ENCODE peak calls at places on chromosomes 16 and 17, in nine cellular contexts. D, W, N, J, A, Z, P, I and H are unnamed samples.

GRCh38 chr16:64950262-64950661 is 171.6 kb downstream of the CDH11 start:
- DNase-seq in D (no peak), W (no peak), N (no peak), J (no peak), A (no peak), Z (no peak), P (no peak), I (no peak), H (no peak)

GRCh38 chr17:75810216-75810615 is 25.6 kb downstream of the UNK start:
- DNase-seq in D (no peak), W (no peak), N (no peak), J (no peak), A (no peak), Z (no peak), P (no peak), I (no peak), H (no peak)

GRCh38 chr17:31571124-31571892 is 179.8 kb downstream of the RAB11FIP4 start:
- DNase-seq in D (no peak), W (peak), N (peak), J (peak), A (peak), Z (no peak), P (peak), I (no peak), H (peak)

GRCh38 chr16:23952128-23953041 is 116.6 kb downstream of the PRKCB start:
- DNase-seq in D (peak), W (no peak), N (no peak), J (no peak), A (peak), Z (peak), P (no peak), I (no peak), H (no peak)

GRCh38 chr17:80028030-80028429 is 7.6 kb downstream of the TBC1D16 start:
- DNase-seq in D (no peak), W (no peak), N (no peak), J (no peak), A (no peak), Z (no peak), P (no peak), I (no peak), H (no peak)

GRCh38 chr17:81447331-81447933 is 52.2 kb downstream of the BAHCC1 start:
- DNase-seq in D (no peak), W (no peak), N (no peak), J (no peak), A (no peak), Z (no peak), P (no peak), I (no peak), H (no peak)

GRCh38 chr16:28110977-28111376 is 47.5 kb upstream of the GSG1L start:
- DNase-seq in D (no peak), W (no peak), N (no peak), J (no peak), A (no peak), Z (no peak), P (no peak), I (no peak), H (no peak)

GRCh38 chr16:83356266-83356665 is 451.5 kb upstream of the HSBP1 start:
- DNase-seq in D (no peak), W (peak), N (peak), J (no peak), A (peak), Z (no peak), P (peak), I (peak), H (peak)

GRCh38 chr16:27568077-27568476 is 18.1 kb downstream of the KATNIP start:
- DNase-seq in D (no peak), W (no peak), N (no peak), J (no peak), A (no peak), Z (no peak), P (no peak), I (no peak), H (no peak)

GRCh38 chr16:68902376-68903345 is 59.3 kb downstream of the TANGO6 start:
- DNase-seq in D (peak), W (peak), N (peak), J (no peak), A (peak), Z (no peak), P (peak), I (peak), H (peak)

GRCh38 chr16:4215106-4215505 is 26.8 kb downstream of the SRL start:
- DNase-seq in D (no peak), W (no peak), N (no peak), J (no peak), A (no peak), Z (no peak), P (no peak), I (no peak), H (no peak)

GRCh38 chr16:2271848-2272461 is 4.0 kb upstream of the RNPS1 start:
- DNase-seq in D (no peak), W (no peak), N (no peak), J (no peak), A (no peak), Z (no peak), P (no peak), I (no peak), H (no peak)

GRCh38 chr16:49643429-49644142 is 212.3 kb downstream of the ZNF423 start:
- DNase-seq in D (no peak), W (no peak), N (peak), J (no peak), A (peak), Z (no peak), P (peak), I (no peak), H (peak)

GRCh38 chr17:68812876-68813584 is 142.2 kb downstream of the ABCA8 start:
- DNase-seq in D (no peak), W (no peak), N (peak), J (no peak), A (peak), Z (no peak), P (peak), I (no peak), H (no peak)

GRCh38 chr16:12833939-12834338 is 30.3 kb upstream of the CPPED1 start:
- DNase-seq in D (no peak), W (peak), N (peak), J (no peak), A (peak), Z (no peak), P (peak), I (no peak), H (no peak)

GRCh38 chr17:48605409-48605864 is 651 bp upstream of the HOXB6 start:
- DNase-seq in D (no peak), W (no peak), N (no peak), J (no peak), A (no peak), Z (no peak), P (no peak), I (no peak), H (no peak)

GRCh38 chr16:68084504-68085258 is 489 bp upstream of the NFATC3 start:
- DNase-seq in D (peak), W (no peak), N (peak), J (peak), A (peak), Z (peak), P (peak), I (peak), H (peak)

GRCh38 chr17:9872852-9873251 is 32.2 kb downstream of the RCVRN start:
- DNase-seq in D (no peak), W (no peak), N (no peak), J (no peak), A (no peak), Z (no peak), P (peak), I (no peak), H (no peak)

GRCh38 chr17:79023886-79024771 is at the start of gene C1QTNF1:
- DNase-seq in D (peak), W (no peak), N (peak), J (peak), A (no peak), Z (no peak), P (peak), I (no peak), H (peak)

GRCh38 chr17:16537130-16537458 is 31.9 kb downstream of the ZNF287 start:
- DNase-seq in D (no peak), W (no peak), N (no peak), J (no peak), A (no peak), Z (no peak), P (no peak), I (no peak), H (no peak)

GRCh38 chr16:66647866-66648265 is 43.4 kb downstream of the CMTM3 start:
- DNase-seq in D (no peak), W (no peak), N (no peak), J (no peak), A (no peak), Z (no peak), P (peak), I (no peak), H (no peak)

GRCh38 chr16:84247844-84248243 is 8.0 kb upstream of the KCNG4 start:
- DNase-seq in D (no peak), W (peak), N (no peak), J (no peak), A (peak), Z (no peak), P (peak), I (no peak), H (no peak)

GRCh38 chr17:56545056-56545455 is 48.4 kb upstream of the NOG start:
- DNase-seq in D (no peak), W (no peak), N (no peak), J (no peak), A (no peak), Z (no peak), P (no peak), I (no peak), H (no peak)

GRCh38 chr16:67707210-67707609 is 11.9 kb downstream of the GFOD2 start:
- DNase-seq in D (no peak), W (no peak), N (no peak), J (no peak), A (no peak), Z (no peak), P (no peak), I (no peak), H (no peak)

GRCh38 chr17:10177921-10178788 is 20.3 kb downstream of the GAS7 start:
- DNase-seq in D (no peak), W (no peak), N (peak), J (no peak), A (peak), Z (no peak), P (peak), I (no peak), H (no peak)

GRCh38 chr17:15321556-15322250 is 19.7 kb downstream of the TEKT3 start:
- DNase-seq in D (no peak), W (no peak), N (peak), J (no peak), A (peak), Z (no peak), P (peak), I (no peak), H (no peak)

GRCh38 chr17:22305356-22306071 is 613.2 kb downstream of the KCNJ18 start:
- DNase-seq in D (no peak), W (no peak), N (no peak), J (no peak), A (no peak), Z (no peak), P (no peak), I (no peak), H (no peak)